ENCODE peak calls at places on chromosomes 16 and 17, in five cellular contexts. N is CD8-positive, alpha-beta T cell; B is AG10803; W is stomach; Y is suprapubic skin. C is an unnamed sample.

GRCh38 chr17:63775420-63775819 is 1.4 kb downstream of the DDX42 start:
- DNase-seq in W (no peak), B (no peak), N (no peak), Y (no peak), C (peak; percentile 7)

GRCh38 chr17:48546924-48547838 is 2.3 kb upstream of the HOXB2 start:
- DNase-seq in B (peak; percentile 68), N (no peak), Y (no peak), W (no peak), C (peak; percentile 56)

GRCh38 chr17:1107083-1107776 is 72.6 kb downstream of the ABR start:
- DNase-seq in W (no peak), Y (no peak), N (no peak), B (no peak), C (no peak)

GRCh38 chr17:17079761-17080160 is 37.5 kb downstream of the MPRIP start:
- DNase-seq in N (no peak), B (peak; percentile 42), W (no peak), Y (no peak), C (peak; percentile 36)

GRCh38 chr17:29115906-29116651 is 64.1 kb downstream of the MYO18A start:
- DNase-seq in W (no peak), Y (no peak), N (peak; percentile 13), B (peak; percentile 46), C (peak; percentile 54)

GRCh38 chr17:74245145-74245817 is 28.8 kb upstream of the DNAI2 start:
- DNase-seq in B (no peak), Y (no peak), N (no peak), W (no peak), C (no peak)

GRCh38 chr16:52964290-52964689 is 88.4 kb downstream of the CHD9NB start:
- DNase-seq in W (no peak), Y (no peak), B (peak; percentile 2), N (no peak), C (no peak)

GRCh38 chr17:40727447-40728231 is 24.1 kb upstream of the KRT24 start:
- DNase-seq in N (no peak), Y (no peak), B (peak; percentile 12), W (no peak), C (peak; percentile 7)

GRCh38 chr16:30741461-30741914 is 6.7 kb upstream of the PHKG2 start:
- DNase-seq in W (peak; percentile 72), N (no peak), B (peak; percentile 83), Y (peak; percentile 75), C (peak; percentile 94)

DNA sequence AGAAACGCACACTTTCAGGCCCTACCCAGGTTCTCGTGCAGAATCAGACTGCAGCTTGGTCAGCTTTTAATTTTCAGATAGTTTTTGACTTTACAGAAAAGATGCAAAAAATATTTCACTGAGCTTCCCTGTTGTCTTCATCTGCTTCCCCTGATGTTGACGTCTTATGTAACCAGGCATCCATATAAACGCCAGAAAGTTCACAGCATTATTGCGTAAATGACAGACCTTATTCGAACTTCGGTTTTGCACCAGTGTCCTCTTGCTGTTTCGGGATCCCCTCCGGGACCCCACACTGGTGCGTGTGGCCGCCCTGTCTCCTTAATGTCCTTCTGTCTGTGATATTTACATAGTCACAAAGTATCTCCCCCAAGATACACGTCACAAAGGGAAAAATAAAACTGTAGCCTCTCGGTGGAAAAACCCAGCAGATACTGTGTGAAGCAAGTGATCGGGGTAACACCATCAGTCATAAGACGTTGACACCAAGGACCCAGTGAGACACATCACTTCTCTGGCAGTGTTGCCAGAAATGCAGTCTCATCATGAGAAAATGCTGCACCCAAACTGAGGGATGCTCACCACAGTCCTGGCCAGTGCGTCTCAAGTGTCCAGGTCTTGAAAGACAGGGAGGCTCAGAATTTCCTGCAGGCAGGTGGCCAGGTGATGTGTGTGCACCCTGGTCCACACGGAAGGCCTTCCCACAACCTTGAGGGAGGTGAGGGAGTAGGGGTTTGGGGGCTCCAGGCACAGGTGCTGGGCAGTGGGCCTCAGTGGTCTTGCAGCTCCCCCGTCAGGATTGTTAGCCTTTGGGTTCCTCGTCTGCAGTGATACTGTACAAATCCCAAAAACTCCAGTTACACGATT is 4.3 kb downstream of the BANP start:
- DNase-seq in W (no peak), B (peak; percentile 57), Y (no peak), N (no peak), C (no peak)
- H3K4me3 ChIP-seq in W (no peak overlapping the region), B (no peak overlapping the region), Y (no peak overlapping the region), N (no peak overlapping the region), C (no peak overlapping the region)

DNA sequence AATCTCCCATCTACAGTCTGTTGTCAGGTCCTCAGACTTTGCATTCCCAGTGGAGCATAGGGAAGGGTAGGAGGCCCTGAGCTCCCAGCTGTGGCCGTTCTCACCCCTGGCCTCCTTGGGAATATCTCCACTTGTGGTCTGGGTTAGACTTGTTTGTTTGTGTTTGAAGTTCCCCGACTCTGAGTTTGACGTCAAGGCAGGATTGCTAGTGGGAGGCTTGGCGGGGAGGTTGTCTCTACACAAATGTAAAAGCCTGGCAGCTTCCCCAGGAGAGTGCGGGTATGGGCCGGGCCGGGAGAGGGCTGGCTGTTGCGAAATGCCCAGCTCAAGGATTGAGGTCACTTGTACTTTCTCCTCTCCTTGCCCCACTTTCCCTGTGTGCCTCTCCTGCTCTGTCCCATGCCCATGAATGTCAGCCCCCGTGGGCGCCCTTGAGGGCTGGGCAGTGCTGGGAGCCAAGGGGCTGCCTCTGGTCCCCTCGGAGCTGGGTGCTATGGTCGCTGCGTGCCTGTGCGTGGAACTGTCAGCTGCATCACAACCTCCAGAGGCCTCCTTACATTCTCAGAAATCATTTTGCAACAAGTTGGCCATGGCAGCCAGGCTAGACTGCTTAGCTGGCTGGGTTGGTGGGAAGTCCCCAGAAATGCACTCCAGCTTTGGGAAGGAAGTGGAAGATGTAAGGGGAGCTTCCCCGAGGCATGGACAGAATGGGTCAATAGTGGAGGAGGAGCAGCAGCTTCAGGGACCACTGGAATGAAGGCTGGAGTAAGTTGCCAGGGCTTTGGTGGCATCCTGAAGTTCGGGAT is 84.3 kb downstream of the KSR1 start:
- DNase-seq in N (no peak), Y (peak; percentile 94), B (peak; percentile 99), W (peak; percentile 92), C (peak; percentile 99)
- H3K4me3 ChIP-seq in N (no peak overlapping the region), Y (no peak overlapping the region), B (peak overlapping the region; percentile 47), W (no peak overlapping the region), C (peak overlapping the region; percentile 26)

GRCh38 chr16:69918241-69918640 is 32.9 kb upstream of the CLEC18A start:
- DNase-seq in N (no peak), Y (no peak), W (no peak), B (peak; percentile 28), C (no peak)
- H3K4me3 ChIP-seq in N (no peak overlapping the region), Y (no peak overlapping the region), W (no peak overlapping the region), B (peak overlapping the region; percentile 55), C (peak overlapping the region; percentile 33)

DNA sequence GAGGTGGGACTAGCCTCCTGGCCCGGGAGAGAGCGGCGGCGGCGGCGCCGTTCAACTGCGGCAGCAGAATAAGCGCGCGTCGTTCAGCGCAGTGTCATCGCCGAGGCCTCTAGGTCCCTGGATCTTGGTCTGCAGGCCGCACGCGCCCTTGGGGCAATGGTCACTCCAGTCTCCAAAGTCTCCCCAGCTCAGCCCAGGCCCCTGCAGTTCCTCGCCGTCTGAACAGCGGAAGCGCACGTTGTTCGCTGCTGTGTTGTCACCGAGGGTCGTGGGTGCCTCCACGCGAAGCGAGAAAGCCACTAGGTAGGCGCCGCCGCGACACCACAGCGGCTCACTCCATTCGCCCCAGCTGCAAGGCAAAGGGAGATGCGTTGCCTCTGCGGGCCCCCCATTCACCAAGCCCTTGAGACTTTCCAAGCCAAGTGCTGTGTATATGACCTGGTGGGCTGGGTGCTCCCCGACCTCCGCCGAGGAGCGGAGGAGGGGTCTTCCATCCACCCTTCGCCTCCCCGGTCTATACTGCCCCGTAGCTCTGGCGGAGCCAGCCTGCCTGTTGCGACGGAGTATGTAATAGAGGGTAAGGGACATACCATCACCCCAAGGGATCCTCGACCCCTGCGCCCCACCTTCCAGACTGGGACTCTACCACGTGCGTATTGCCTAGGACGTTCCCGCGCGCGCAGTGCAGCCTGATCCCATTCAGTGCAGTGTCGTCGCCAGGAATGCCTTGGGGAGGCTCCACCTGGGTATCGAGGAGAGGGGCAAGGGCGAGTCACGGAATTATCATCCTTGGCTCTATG is 653 bp downstream of the VMO1 start:
- DNase-seq in Y (no peak), W (no peak), B (no peak), N (no peak), C (no peak)
- H3K4me3 ChIP-seq in Y (peak overlapping the region; percentile 32), W (peak overlapping the region; percentile 33), B (peak overlapping the region; percentile 17), N (no peak overlapping the region), C (peak overlapping the region; percentile 16)

GRCh38 chr17:79185671-79186070 is 111.0 kb downstream of the ENGASE start:
- DNase-seq in W (no peak), N (no peak), B (no peak), Y (no peak), C (no peak)

GRCh38 chr17:79183221-79184158 is 108.9 kb downstream of the ENGASE start:
- DNase-seq in N (no peak), B (no peak), Y (no peak), W (no peak), C (no peak)

GRCh38 chr17:79180358-79181005 is 105.9 kb downstream of the ENGASE start:
- DNase-seq in N (no peak), W (no peak), B (no peak), Y (no peak), C (no peak)

GRCh38 chr17:79179334-79179733 is 104.7 kb downstream of the ENGASE start:
- DNase-seq in W (no peak), B (no peak), N (no peak), Y (no peak), C (no peak)

DNA sequence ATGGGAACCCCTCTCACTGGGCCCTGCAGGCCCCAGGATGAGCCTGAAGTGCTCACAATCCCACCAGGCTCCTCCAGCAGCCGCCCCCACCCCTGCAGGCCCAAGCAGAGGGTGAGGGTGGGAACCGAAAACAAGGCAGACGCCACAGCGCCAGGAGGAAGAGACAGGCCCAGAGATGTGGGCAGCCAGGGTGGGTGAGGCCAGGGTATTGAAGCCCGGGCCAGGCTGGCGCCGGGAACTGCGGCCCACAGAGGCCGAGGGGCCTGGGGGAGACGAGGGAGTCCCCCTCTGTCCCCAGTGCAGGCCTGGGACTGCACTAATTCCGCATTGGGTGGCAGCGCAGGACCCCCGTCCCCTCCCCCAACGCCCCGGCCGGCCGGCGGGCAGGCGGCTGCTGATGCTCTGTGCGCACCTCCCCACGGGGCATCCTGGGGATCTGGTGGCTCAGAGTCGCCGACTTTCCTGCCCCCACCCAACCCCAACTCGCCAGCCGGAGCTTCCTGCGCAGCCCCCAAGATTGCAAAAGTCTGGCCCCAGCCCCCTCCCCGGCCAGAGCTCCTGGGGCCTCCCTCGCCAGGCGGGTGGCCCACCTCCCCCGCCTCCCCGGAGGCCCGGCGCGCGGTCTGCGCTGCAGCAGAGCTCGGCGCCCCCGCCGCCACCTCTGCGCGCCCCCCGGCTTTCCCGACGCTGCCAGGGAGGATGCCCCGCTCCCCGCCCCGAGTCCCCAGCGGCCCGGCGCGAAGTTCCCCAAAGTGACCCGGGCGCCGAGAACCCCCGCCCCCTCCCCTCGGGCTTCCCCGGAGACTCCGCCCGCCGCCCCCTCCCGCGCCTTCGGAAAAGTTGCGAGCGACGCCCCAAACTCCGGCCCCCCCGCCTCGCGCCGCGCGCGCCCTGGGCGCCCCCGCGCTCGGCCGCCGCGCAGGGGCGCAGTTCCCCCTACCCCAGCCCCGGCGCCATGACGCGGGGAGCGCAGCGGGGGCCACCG is 107.8 kb downstream of the ENGASE start:
- DNase-seq in W (no peak), Y (no peak), B (no peak), N (no peak), C (no peak)
- H3K4me3 ChIP-seq in W (no peak overlapping the region), Y (no peak overlapping the region), B (no peak overlapping the region), N (no peak overlapping the region), C (no peak overlapping the region)

GRCh38 chr16:68370921-68371651 is 60.3 kb downstream of the PRMT7 start:
- DNase-seq in Y (no peak), N (peak; percentile 47), W (no peak), B (no peak), C (no peak)

GRCh38 chr16:68370221-68370920 is 59.6 kb downstream of the PRMT7 start:
- DNase-seq in N (no peak), B (no peak), Y (no peak), W (no peak), C (no peak)

GRCh38 chr16:68369168-68369567 is 58.3 kb downstream of the PRMT7 start:
- DNase-seq in Y (no peak), W (no peak), N (no peak), B (no peak), C (no peak)

GRCh38 chr16:68368602-68368944 is 57.8 kb downstream of the PRMT7 start:
- DNase-seq in W (no peak), Y (no peak), N (no peak), B (no peak), C (no peak)

GRCh38 chr16:68369697-68370096 is 58.9 kb downstream of the PRMT7 start:
- DNase-seq in W (no peak), B (no peak), N (no peak), Y (no peak), C (no peak)
- H3K4me3 ChIP-seq in W (no peak overlapping the region), B (no peak overlapping the region), N (no peak overlapping the region), Y (no peak overlapping the region), C (no peak overlapping the region)